ENCODE peak calls at places on chromosomes 16 and 17, in ten cellular contexts. One of them, this sample, is unnamed.

GRCh38 chr17:57407287-57408063 is 151.2 kb downstream of the MSI2 start:
- DNase-seq in cardiac fibroblast: no peak
- DNase-seq in SK-N-DZ: no peak
- DNase-seq in left lung: peak
- DNase-seq in Jurkat, Clone E6-1: no peak
- DNase-seq in GM10248: no peak
- DNase-seq in AML-193: no peak
- DNase-seq in spleen: no peak
- DNase-seq in germinal center: no peak
- DNase-seq in stimulated activated CD8-positive, alpha-beta memory T cell treated with anti-CD3 and anti-CD28 coated beads, Interleukin-15, amount 100 ng/mL, for 4 hours: no peak
- DNase-seq in this sample: no peak

GRCh38 chr16:84973226-84973625 is 38.1 kb downstream of the ZDHHC7 start:
- DNase-seq in cardiac fibroblast: no peak
- DNase-seq in SK-N-DZ: no peak
- DNase-seq in left lung: no peak
- DNase-seq in Jurkat, Clone E6-1: no peak
- DNase-seq in GM10248: no peak
- DNase-seq in AML-193: no peak
- DNase-seq in spleen: no peak
- DNase-seq in germinal center: no peak
- DNase-seq in stimulated activated CD8-positive, alpha-beta memory T cell treated with anti-CD3 and anti-CD28 coated beads, Interleukin-15, amount 100 ng/mL, for 4 hours: no peak
- DNase-seq in this sample: no peak

GRCh38 chr17:47404875-47405274 is 81.1 kb downstream of the EFCAB13 start:
- DNase-seq in cardiac fibroblast: no peak
- DNase-seq in SK-N-DZ: no peak
- DNase-seq in left lung: no peak
- DNase-seq in Jurkat, Clone E6-1: no peak
- DNase-seq in GM10248: no peak
- DNase-seq in AML-193: no peak
- DNase-seq in spleen: no peak
- DNase-seq in germinal center: no peak
- DNase-seq in stimulated activated CD8-positive, alpha-beta memory T cell treated with anti-CD3 and anti-CD28 coated beads, Interleukin-15, amount 100 ng/mL, for 4 hours: no peak
- DNase-seq in this sample: no peak

GRCh38 chr17:28579526-28579925 is 2.8 kb upstream of the ALDOC start:
- DNase-seq in cardiac fibroblast: no peak
- DNase-seq in SK-N-DZ: no peak
- DNase-seq in left lung: no peak
- DNase-seq in Jurkat, Clone E6-1: no peak
- DNase-seq in GM10248: peak
- DNase-seq in AML-193: no peak
- DNase-seq in spleen: no peak
- DNase-seq in germinal center: no peak
- DNase-seq in stimulated activated CD8-positive, alpha-beta memory T cell treated with anti-CD3 and anti-CD28 coated beads, Interleukin-15, amount 100 ng/mL, for 4 hours: no peak
- DNase-seq in this sample: no peak

GRCh38 chr16:79589495-79590134 is 10.9 kb downstream of the MAF start:
- DNase-seq in cardiac fibroblast: no peak
- DNase-seq in SK-N-DZ: no peak
- DNase-seq in left lung: no peak
- DNase-seq in Jurkat, Clone E6-1: no peak
- DNase-seq in GM10248: no peak
- DNase-seq in AML-193: no peak
- DNase-seq in spleen: peak
- DNase-seq in germinal center: no peak
- DNase-seq in stimulated activated CD8-positive, alpha-beta memory T cell treated with anti-CD3 and anti-CD28 coated beads, Interleukin-15, amount 100 ng/mL, for 4 hours: no peak
- DNase-seq in this sample: no peak

GRCh38 chr16:50812046-50812445 is 70.2 kb downstream of the CYLD start:
- DNase-seq in cardiac fibroblast: no peak
- DNase-seq in SK-N-DZ: no peak
- DNase-seq in left lung: no peak
- DNase-seq in Jurkat, Clone E6-1: no peak
- DNase-seq in GM10248: no peak
- DNase-seq in AML-193: no peak
- DNase-seq in spleen: no peak
- DNase-seq in germinal center: no peak
- DNase-seq in stimulated activated CD8-positive, alpha-beta memory T cell treated with anti-CD3 and anti-CD28 coated beads, Interleukin-15, amount 100 ng/mL, for 4 hours: no peak
- DNase-seq in this sample: no peak

GRCh38 chr16:67561824-67562525 is 351 bp upstream of the CTCF start:
- DNase-seq in cardiac fibroblast: peak
- DNase-seq in SK-N-DZ: peak
- DNase-seq in left lung: peak
- DNase-seq in Jurkat, Clone E6-1: peak
- DNase-seq in GM10248: peak
- DNase-seq in AML-193: peak
- DNase-seq in spleen: peak
- DNase-seq in germinal center: peak
- DNase-seq in stimulated activated CD8-positive, alpha-beta memory T cell treated with anti-CD3 and anti-CD28 coated beads, Interleukin-15, amount 100 ng/mL, for 4 hours: peak
- DNase-seq in this sample: peak

GRCh38 chr17:6574689-6575595 is 18.6 kb upstream of the PITPNM3 start:
- DNase-seq in cardiac fibroblast: peak
- DNase-seq in SK-N-DZ: no peak
- DNase-seq in left lung: peak
- DNase-seq in Jurkat, Clone E6-1: no peak
- DNase-seq in GM10248: peak
- DNase-seq in AML-193: peak
- DNase-seq in spleen: peak
- DNase-seq in germinal center: peak
- DNase-seq in stimulated activated CD8-positive, alpha-beta memory T cell treated with anti-CD3 and anti-CD28 coated beads, Interleukin-15, amount 100 ng/mL, for 4 hours: peak
- DNase-seq in this sample: no peak

GRCh38 chr16:66131156-66131807 is 235.2 kb upstream of the CDH5 start:
- DNase-seq in cardiac fibroblast: peak
- DNase-seq in SK-N-DZ: no peak
- DNase-seq in left lung: no peak
- DNase-seq in Jurkat, Clone E6-1: no peak
- DNase-seq in GM10248: no peak
- DNase-seq in AML-193: no peak
- DNase-seq in spleen: no peak
- DNase-seq in germinal center: no peak
- DNase-seq in stimulated activated CD8-positive, alpha-beta memory T cell treated with anti-CD3 and anti-CD28 coated beads, Interleukin-15, amount 100 ng/mL, for 4 hours: no peak
- DNase-seq in this sample: no peak

GRCh38 chr16:3295209-3295608 is 10.0 kb downstream of the TIGD7 start:
- DNase-seq in cardiac fibroblast: no peak
- DNase-seq in SK-N-DZ: no peak
- DNase-seq in left lung: no peak
- DNase-seq in Jurkat, Clone E6-1: no peak
- DNase-seq in GM10248: no peak
- DNase-seq in AML-193: no peak
- DNase-seq in spleen: no peak
- DNase-seq in germinal center: no peak
- DNase-seq in stimulated activated CD8-positive, alpha-beta memory T cell treated with anti-CD3 and anti-CD28 coated beads, Interleukin-15, amount 100 ng/mL, for 4 hours: no peak
- DNase-seq in this sample: no peak

GRCh38 chr17:12987120-12987519 is 30.7 kb downstream of the ELAC2 start:
- DNase-seq in cardiac fibroblast: no peak
- DNase-seq in SK-N-DZ: no peak
- DNase-seq in left lung: no peak
- DNase-seq in Jurkat, Clone E6-1: no peak
- DNase-seq in GM10248: no peak
- DNase-seq in AML-193: no peak
- DNase-seq in spleen: no peak
- DNase-seq in germinal center: no peak
- DNase-seq in stimulated activated CD8-positive, alpha-beta memory T cell treated with anti-CD3 and anti-CD28 coated beads, Interleukin-15, amount 100 ng/mL, for 4 hours: no peak
- DNase-seq in this sample: no peak